ENCODE peak calls at places on chromosomes 2 and 18, in six cellular contexts. V, E, B, W, X and I are unnamed samples.

GRCh38 chr18:75433098-75433497 is 5.6 kb upstream of the SMIM21 start:
- DNase-seq in V (no peak), E (no peak), B (no peak), W (no peak), X (no peak), I (no peak)

GRCh38 chr2:26988165-26988879 is 17.9 kb downstream of the MAPRE3 start:
- DNase-seq in V (no peak), E (no peak), B (peak; percentile 82), W (no peak), X (no peak), I (no peak)

GRCh38 chr2:172119089-172119488 is 16.4 kb upstream of the DLX2 start:
- DNase-seq in V (no peak), E (no peak), B (peak; percentile 84), W (no peak), X (no peak), I (no peak)

GRCh38 chr18:51621103-51621969 is 423.9 kb upstream of the MEX3C start:
- DNase-seq in V (no peak), E (peak; percentile 55), B (peak; percentile 63), W (no peak), X (peak; percentile 66), I (peak; percentile 56)

GRCh38 chr2:181058378-181059269 is 78.2 kb downstream of the UBE2E3 start:
- DNase-seq in V (no peak), E (peak; percentile 19), B (peak; percentile 53), W (peak; percentile 21), X (peak; percentile 41), I (peak; percentile 22)

GRCh38 chr2:167057461-167057860 is 169.2 kb downstream of the XIRP2 start:
- DNase-seq in V (no peak), E (no peak), B (no peak), W (no peak), X (no peak), I (no peak)

GRCh38 chr2:70962885-70963878 is 15.2 kb upstream of the ANKRD53 start:
- DNase-seq in V (no peak), E (no peak), B (no peak), W (peak; percentile 17), X (no peak), I (peak; percentile 20)

GRCh38 chr2:108837198-108837597 is 50.6 kb downstream of the CCDC138 start:
- DNase-seq in V (no peak), E (no peak), B (no peak), W (no peak), X (no peak), I (no peak)

GRCh38 chr2:29401994-29402393 is 286.8 kb downstream of the CLIP4 start:
- DNase-seq in V (no peak), E (no peak), B (no peak), W (no peak), X (no peak), I (no peak)

GRCh38 chr2:11875481-11875880 is 129.0 kb downstream of the LPIN1 start:
- DNase-seq in V (no peak), E (no peak), B (no peak), W (no peak), X (no peak), I (no peak)

GRCh38 chr2:222973237-222973636 is 78.8 kb upstream of the KCNE4 start:
- DNase-seq in V (no peak), E (no peak), B (peak; percentile 22), W (no peak), X (peak; percentile 31), I (no peak)

GRCh38 chr2:134718956-134719814 is at the start of gene TMEM163:
- DNase-seq in V (no peak), E (peak; percentile 73), B (no peak), W (no peak), X (peak; percentile 56), I (peak; percentile 76)

GRCh38 chr2:24977631-24978030 is 5.9 kb upstream of the DNAJC27 start:
- DNase-seq in V (no peak), E (no peak), B (no peak), W (no peak), X (no peak), I (no peak)

GRCh38 chr2:121076885-121077549 is 208.0 kb downstream of the TFCP2L1 start:
- DNase-seq in V (no peak), E (peak; percentile 72), B (peak; percentile 21), W (peak; percentile 42), X (peak; percentile 89), I (peak; percentile 85)

GRCh38 chr2:121076501-121076820 is 208.5 kb downstream of the TFCP2L1 start:
- DNase-seq in V (no peak), E (no peak), B (no peak), W (no peak), X (no peak), I (no peak)

GRCh38 chr2:121081701-121082100 is 203.3 kb downstream of the TFCP2L1 start:
- DNase-seq in V (no peak), E (no peak), B (no peak), W (no peak), X (no peak), I (no peak)

GRCh38 chr2:121078869-121079268 is 206.1 kb downstream of the TFCP2L1 start:
- DNase-seq in V (no peak), E (no peak), B (no peak), W (no peak), X (no peak), I (no peak)

GRCh38 chr2:121080013-121080772 is 204.8 kb downstream of the TFCP2L1 start:
- DNase-seq in V (no peak), E (peak; percentile 72), B (peak; percentile 65), W (no peak), X (peak; percentile 72), I (peak; percentile 67)
- TF ChIP-seq CTCF in V (peak; percentile 95), E (peak; percentile 95), B (peak; percentile 84), W (peak; percentile 91), X (peak; percentile 81), I (peak; percentile 90)

GRCh38 chr2:173653427-173653795 is 298.7 kb downstream of the CDCA7 start:
- DNase-seq in V (no peak), E (no peak), B (no peak), W (no peak), X (no peak), I (no peak)

GRCh38 chr2:173652731-173653426 is 298.2 kb downstream of the CDCA7 start:
- DNase-seq in V (no peak), E (no peak), B (peak; percentile 96), W (no peak), X (peak; percentile 66), I (no peak)

GRCh38 chr2:173654896-173655265 is 300.2 kb downstream of the CDCA7 start:
- DNase-seq in V (no peak), E (no peak), B (no peak), W (no peak), X (no peak), I (no peak)

GRCh38 chr2:173656086-173656485 is 301.4 kb downstream of the CDCA7 start:
- DNase-seq in V (no peak), E (no peak), B (peak; percentile 24), W (no peak), X (no peak), I (no peak)

DNA sequence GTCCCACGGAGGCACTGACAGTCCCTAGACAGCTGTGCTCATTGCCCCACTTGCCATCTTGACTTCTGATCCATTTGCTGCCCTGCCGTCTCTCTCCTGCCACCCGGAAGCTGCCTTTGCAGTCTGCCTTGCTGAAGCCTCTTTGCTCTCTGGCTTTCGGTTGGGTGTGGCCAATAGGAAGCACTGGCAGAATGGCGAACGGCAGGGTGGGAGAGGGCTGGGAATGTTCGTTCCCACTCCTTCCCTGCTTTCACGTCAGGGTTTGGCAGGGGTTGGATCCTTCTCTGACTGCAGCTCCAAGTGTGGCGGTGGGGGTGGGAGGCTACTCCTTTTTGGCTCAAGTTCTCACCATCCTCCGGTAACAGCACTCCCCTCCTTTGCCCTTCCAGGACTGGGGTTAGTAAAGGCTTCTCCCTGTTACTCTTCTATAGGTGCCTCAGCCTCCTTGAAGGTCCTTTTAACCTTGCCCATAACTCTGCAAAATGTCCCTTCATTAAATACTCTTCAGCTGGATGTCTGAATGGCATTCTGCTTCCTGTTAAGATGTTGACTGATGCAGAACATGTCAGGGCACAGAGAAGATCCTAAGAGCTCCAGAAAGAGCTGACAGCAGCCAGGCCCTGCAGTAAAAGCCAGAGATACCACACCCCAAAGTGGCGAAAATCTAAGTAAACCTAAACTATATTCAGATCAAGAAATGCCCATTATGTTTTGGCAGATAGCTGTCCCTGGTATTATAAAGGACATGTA is 299.6 kb downstream of the CDCA7 start:
- DNase-seq in V (no peak), E (no peak), B (no peak), W (no peak), X (no peak), I (no peak)
- TF ChIP-seq CTCF in V (no peak), E (no peak), B (no peak), W (no peak), X (no peak), I (no peak)

GRCh38 chr18:57959278-57959677 is 84.7 kb upstream of the NEDD4L start:
- DNase-seq in V (no peak), E (peak; percentile 41), B (peak; percentile 36), W (no peak), X (peak; percentile 72), I (peak; percentile 43)
- TF ChIP-seq CTCF in V (no peak), E (no peak), B (peak; percentile 43), W (no peak), X (no peak), I (no peak)

GRCh38 chr2:53200072-53200471 is 567.5 kb upstream of the CHAC2 start:
- DNase-seq in V (no peak), E (no peak), B (no peak), W (no peak), X (no peak), I (no peak)

GRCh38 chr2:53202063-53202462 is 565.5 kb upstream of the CHAC2 start:
- DNase-seq in V (no peak), E (no peak), B (peak; percentile 90), W (no peak), X (peak; percentile 56), I (no peak)
- TF ChIP-seq CTCF in V (no peak), E (no peak), B (peak; percentile 35), W (no peak), X (no peak), I (no peak)

GRCh38 chr18:76679259-76679658 is 143.1 kb upstream of the ZNF236 start:
- DNase-seq in V (no peak), E (no peak), B (no peak), W (no peak), X (no peak), I (no peak)
- TF ChIP-seq CTCF in V (no peak), E (no peak), B (no peak), W (no peak), X (no peak), I (no peak)